ENCODE peak calls at places on chromosomes 7 and 10, in six cellular contexts. K is tibial nerve; E is effector CD4-positive, alpha-beta T cell; W is colonic mucosa; V is Peyer's patch; G is hepatocyte. Z is an unnamed sample.

GRCh38 chr10:132698211-132698751 is 87.7 kb downstream of the NKX6-2 start:
- DNase-seq in K (no peak), E (no peak), W (no peak), V (peak; percentile 41), G (no peak), Z (no peak)

GRCh38 chr10:21527634-21528451 is 2.4 kb upstream of the SKIDA1 start:
- DNase-seq in K (no peak), E (no peak), W (no peak), V (no peak), G (no peak), Z (no peak)

GRCh38 chr7:127792528-127793342 is 140.7 kb downstream of the SND1 start:
- DNase-seq in K (no peak), E (no peak), W (peak; percentile 60), V (no peak), G (peak; percentile 14), Z (peak; percentile 20)

GRCh38 chr7:111089822-111090426 is 1.0 kb upstream of the LRRN3 start:
- DNase-seq in K (no peak), E (no peak), W (no peak), V (no peak), G (peak; percentile 41), Z (peak; percentile 40)

GRCh38 chr10:50619882-50620281 is 3.9 kb downstream of the SGMS1 start:
- DNase-seq in K (no peak), E (no peak), W (no peak), V (no peak), G (no peak), Z (no peak)

GRCh38 chr10:58782876-58783859 is 270.5 kb downstream of the BICC1 start:
- DNase-seq in K (no peak), E (no peak), W (peak; percentile 30), V (no peak), G (peak; percentile 9), Z (no peak)

GRCh38 chr10:43042503-43043341 is 34.1 kb upstream of the RET start:
- DNase-seq in K (no peak), E (no peak), W (peak; percentile 10), V (peak; percentile 36), G (no peak), Z (no peak)

GRCh38 chr7:113010377-113010776 is 76.2 kb downstream of the GPR85 start:
- DNase-seq in K (no peak), E (no peak), W (no peak), V (no peak), G (no peak), Z (no peak)

GRCh38 chr10:130921461-130921860 is 390.1 kb downstream of the TCERG1L start:
- DNase-seq in K (no peak), E (no peak), W (no peak), V (no peak), G (no peak), Z (no peak)

GRCh38 chr10:122515588-122516231 is 44.8 kb upstream of the DMBT1 start:
- DNase-seq in K (no peak), E (peak; percentile 48), W (no peak), V (no peak), G (no peak), Z (no peak)

GRCh38 chr10:131901181-131901829 is 497 bp downstream of the PPP2R2D start:
- DNase-seq in K (no peak), E (peak; percentile 37), W (peak; percentile 49), V (peak; percentile 86), G (peak; percentile 80), Z (no peak)

GRCh38 chr7:132080967-132081668 is 495.2 kb downstream of the PLXNA4 start:
- DNase-seq in K (peak; percentile 60), E (no peak), W (no peak), V (no peak), G (peak; percentile 46), Z (no peak)

GRCh38 chr10:110629680-110630191 is 14.4 kb upstream of the RBM20 start:
- DNase-seq in K (no peak), E (no peak), W (peak; percentile 63), V (no peak), G (peak; percentile 26), Z (no peak)

GRCh38 chr7:138864667-138865066 is 66.7 kb upstream of the ATP6V0A4 start:
- DNase-seq in K (no peak), E (no peak), W (no peak), V (no peak), G (no peak), Z (no peak)

Z was measured in HuH-7.